ENCODE peak calls at places on chromosomes 7 and 10, in ten cellular contexts. B is uterus, N is breast epithelium, Y is esophagus squamous epithelium, M is RWPE2, T is neural progenitor cell, L is upper lobe of right lung, R is left ventricle myocardium inferior, Q is sigmoid colon, J is brain microvascular endothelial cell. G is an unnamed sample.

GRCh38 chr10:29908977-29909376 is 150.4 kb downstream of the JCAD start:
- DNase-seq in M (no peak), R (no peak), B (no peak), L (no peak), J (no peak), Q (no peak), Y (no peak), T (no peak), N (no peak), G (no peak)

GRCh38 chr10:125602825-125603224 is 80.1 kb downstream of the TEX36 start:
- DNase-seq in Q (no peak), J (no peak), N (no peak), T (no peak), M (no peak), Y (no peak), R (no peak), B (no peak), L (no peak), G (no peak)

GRCh38 chr7:5422324-5423271 is 1.0 kb downstream of the TNRC18 start:
- DNase-seq in M (no peak), B (peak; percentile 28), L (peak; percentile 73), T (peak; percentile 83), Q (no peak), Y (no peak), R (peak; percentile 26), J (no peak), N (no peak), G (no peak)

GRCh38 chr10:49109669-49110335 is 5.5 kb downstream of the VSTM4 start:
- DNase-seq in J (no peak), T (no peak), Y (no peak), R (peak; percentile 84), N (no peak), B (peak; percentile 62), M (no peak), Q (peak; percentile 87), L (no peak), G (peak; percentile 47)

GRCh38 chr10:62772186-62772950 is 32.2 kb upstream of the ADO start:
- DNase-seq in Y (no peak), N (no peak), R (no peak), J (no peak), B (no peak), M (no peak), T (no peak), Q (no peak), L (no peak), G (no peak)

GRCh38 chr10:127293640-127294039 is 97.2 kb upstream of the INSYN2A start:
- DNase-seq in T (no peak), J (no peak), B (no peak), Y (no peak), N (no peak), M (no peak), R (no peak), L (no peak), Q (no peak), G (no peak)

GRCh38 chr10:112981553-112981952 is 31.5 kb downstream of the TCF7L2 start:
- DNase-seq in B (no peak), Y (no peak), J (peak; percentile 59), Q (peak; percentile 46), N (no peak), T (no peak), M (no peak), L (no peak), R (no peak), G (no peak)

GRCh38 chr10:132266594-132267161 is 41.1 kb downstream of the STK32C start:
- DNase-seq in J (no peak), L (no peak), Q (no peak), R (no peak), Y (no peak), B (no peak), T (no peak), N (no peak), M (no peak), G (no peak)

GRCh38 chr7:40918701-40919271 is 784.0 kb downstream of the SUGCT start:
- DNase-seq in B (no peak), Y (no peak), M (no peak), J (peak; percentile 78), L (no peak), Q (no peak), N (no peak), R (no peak), T (no peak), G (no peak)

GRCh38 chr10:81130014-81130413 is 592.3 kb downstream of the SH2D4B start:
- DNase-seq in B (no peak), J (no peak), N (no peak), Q (no peak), R (no peak), L (no peak), M (no peak), T (no peak), Y (no peak), G (no peak)

GRCh38 chr10:3681642-3682554 is 103.1 kb downstream of the KLF6 start:
- DNase-seq in B (no peak), Q (no peak), L (no peak), R (no peak), Y (no peak), J (no peak), N (no peak), M (no peak), T (no peak), G (no peak)

GRCh38 chr10:133455611-133456031 is 1.9 kb downstream of the SCART1 start:
- DNase-seq in B (no peak), N (peak; percentile 49), Y (no peak), J (no peak), T (no peak), L (no peak), M (peak; percentile 57), Q (no peak), R (peak; percentile 11), G (no peak)

GRCh38 chr10:97463363-97464132 is 17.6 kb downstream of the ZDHHC16 start:
- DNase-seq in J (peak; percentile 35), M (no peak), Q (no peak), Y (no peak), N (no peak), R (no peak), B (peak; percentile 36), L (no peak), T (peak; percentile 68), G (peak; percentile 51)
- H3K27ac ChIP-seq in J (no peak overlapping the region), M (peak overlapping the region; percentile 63), Q (no peak overlapping the region), Y (peak overlapping the region; percentile 56), N (peak overlapping the region; percentile 48), R (peak overlapping the region; percentile 34), B (peak overlapping the region; percentile 31), L (peak overlapping the region; percentile 38), T (no peak overlapping the region), G (peak overlapping the region; percentile 64)

GRCh38 chr7:24842449-24843241 is 85.4 kb upstream of the GSDME start:
- DNase-seq in R (no peak), T (peak; percentile 36), M (no peak), Q (no peak), J (no peak), N (no peak), B (no peak), Y (no peak), L (no peak), G (no peak)
- H3K27ac ChIP-seq in R (no peak overlapping the region), T (no peak overlapping the region), M (no peak overlapping the region), Q (no peak overlapping the region), J (peak overlapping the region; percentile 38), N (no peak overlapping the region), B (no peak overlapping the region), Y (no peak overlapping the region), L (no peak overlapping the region), G (no peak overlapping the region)

GRCh38 chr10:102434251-102434913 is 2.0 kb upstream of the CUEDC2 start:
- DNase-seq in L (no peak), R (no peak), Y (no peak), B (no peak), J (no peak), N (no peak), M (no peak), Q (no peak), T (no peak), G (no peak)

GRCh38 chr10:102432162-102432950 is at the start of gene CUEDC2:
- DNase-seq in M (peak; percentile 92), R (peak; percentile 97), Q (peak; percentile 98), B (peak; percentile 97), Y (peak; percentile 80), J (peak; percentile 94), N (peak; percentile 94), L (peak; percentile 98), T (peak; percentile 98), G (peak; percentile 94)

GRCh38 chr10:102433619-102434046 is 1.3 kb upstream of the CUEDC2 start:
- DNase-seq in L (no peak), T (no peak), R (no peak), J (no peak), N (no peak), Q (no peak), B (no peak), M (no peak), Y (no peak), G (no peak)

GRCh38 chr10:102429468-102429867 is 2.9 kb downstream of the CUEDC2 start:
- DNase-seq in T (no peak), L (no peak), B (no peak), N (no peak), R (no peak), M (no peak), J (no peak), Y (no peak), Q (no peak), G (no peak)

GRCh38 chr10:102431452-102432124 is 786 bp downstream of the CUEDC2 start:
- DNase-seq in L (no peak), Y (no peak), M (no peak), T (no peak), R (no peak), Q (no peak), B (no peak), N (no peak), J (no peak), G (no peak)
- H3K27ac ChIP-seq in L (no peak overlapping the region), Y (peak overlapping the region; percentile 89), M (peak overlapping the region; percentile 56), T (no peak overlapping the region), R (peak overlapping the region; percentile 85), Q (peak overlapping the region; percentile 95), B (peak overlapping the region; percentile 89), N (peak overlapping the region; percentile 87), J (peak overlapping the region; percentile 52), G (peak overlapping the region; percentile 78)

DNA sequence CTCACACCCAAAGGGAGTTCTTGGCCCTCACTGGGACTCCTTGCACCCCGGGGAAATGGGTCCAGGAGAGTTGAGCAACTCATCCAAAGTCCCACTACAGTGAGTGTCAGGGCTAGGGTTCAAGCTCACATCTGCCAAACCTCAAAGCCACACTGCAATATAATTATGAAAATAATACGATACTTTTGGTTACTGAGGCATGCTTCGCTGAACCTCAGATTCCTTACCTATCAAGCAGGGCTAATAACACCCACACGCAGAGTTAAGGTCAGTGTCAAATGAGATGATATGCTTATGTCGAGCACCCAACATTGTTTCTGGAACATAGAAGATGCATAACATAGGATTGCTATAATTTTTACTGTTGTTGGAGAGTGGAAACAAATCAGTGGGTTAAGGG is 58.2 kb downstream of the BPGM start:
- DNase-seq in N (no peak), J (no peak), B (no peak), Q (no peak), M (no peak), R (no peak), L (no peak), Y (no peak), T (no peak), G (no peak)
- H3K27ac ChIP-seq in N (no peak overlapping the region), J (no peak overlapping the region), B (peak overlapping the region; percentile 92), Q (peak overlapping the region; percentile 65), M (no peak overlapping the region), R (no peak overlapping the region), L (peak overlapping the region; percentile 0), Y (peak overlapping the region; percentile 86), T (no peak overlapping the region), G (no peak overlapping the region)

GRCh38 chr7:128404143-128404681 is 5.6 kb downstream of the IMPDH1 start:
- DNase-seq in M (no peak), L (no peak), Y (no peak), B (no peak), R (no peak), T (no peak), N (no peak), J (no peak), Q (no peak), G (no peak)
- H3K27ac ChIP-seq in M (peak overlapping the region; percentile 54), L (no peak overlapping the region), Y (peak overlapping the region; percentile 94), B (no peak overlapping the region), R (peak overlapping the region; percentile 79), T (no peak overlapping the region), N (no peak overlapping the region), J (no peak overlapping the region), Q (no peak overlapping the region), G (no peak overlapping the region)

G was measured in gastrocnemius medialis.